ENCODE peak calls at places on chromosome 19, in nine cellular contexts. K is GM12878, W is HL-60, E is A549, O is SK-N-SH, J is K562, A is GM23338, G is HCT116, F is HepG2. Q is an unnamed sample.

GRCh38 chr19:34320277-34320676 is 44.7 kb upstream of the GPI start:
- DNase-seq in K (no peak), W (no peak), E (no peak), O (no peak), J (no peak), A (no peak), G (no peak), F (no peak), Q (no peak)

GRCh38 chr19:44072543-44073401 is 813 bp downstream of the ZNF284 start:
- DNase-seq in K (no peak), W (peak; percentile 8), E (no peak), O (peak; percentile 49), J (no peak), A (peak; percentile 2), G (no peak), F (no peak), Q (no peak)

GRCh38 chr19:53333071-53333465 is 481 bp upstream of the ZNF845 start:
- DNase-seq in K (no peak), W (peak; percentile 11), E (no peak), O (peak; percentile 61), J (no peak), A (peak; percentile 82), G (no peak), F (no peak), Q (no peak)

GRCh38 chr19:53870485-53870844 is 2.8 kb downstream of the MYADM start:
- DNase-seq in K (no peak), W (peak; percentile 92), E (peak; percentile 54), O (no peak), J (peak; percentile 46), A (no peak), G (no peak), F (no peak), Q (no peak)

GRCh38 chr19:3780786-3781304 is 5.3 kb downstream of the MATK start:
- DNase-seq in K (no peak), W (no peak), E (no peak), O (no peak), J (no peak), A (no peak), G (no peak), F (no peak), Q (no peak)

GRCh38 chr19:2613507-2614295 is 88.8 kb downstream of the GNG7 start:
- DNase-seq in K (no peak), W (no peak), E (peak; percentile 41), O (peak; percentile 78), J (peak; percentile 66), A (peak; percentile 83), G (no peak), F (no peak), Q (no peak)

GRCh38 chr19:48458016-48458415 is 2.6 kb downstream of the KCNJ14 start:
- DNase-seq in K (no peak), W (no peak), E (no peak), O (no peak), J (no peak), A (no peak), G (no peak), F (no peak), Q (no peak)

GRCh38 chr19:14081797-14082674 is 3.5 kb downstream of the C19orf67 start:
- DNase-seq in K (no peak), W (no peak), E (no peak), O (no peak), J (no peak), A (no peak), G (no peak), F (no peak), Q (no peak)

GRCh38 chr19:23527797-23528196 is 132.5 kb upstream of the ZNF91 start:
- DNase-seq in K (peak; percentile 27), W (no peak), E (no peak), O (no peak), J (no peak), A (peak; percentile 4), G (no peak), F (no peak), Q (no peak)

GRCh38 chr19:57802269-57802668 is 12.4 kb downstream of the ZNF552 start:
- DNase-seq in K (no peak), W (no peak), E (no peak), O (no peak), J (no peak), A (peak; percentile 55), G (no peak), F (no peak), Q (no peak)

GRCh38 chr19:57803265-57803593 is 11.5 kb downstream of the ZNF552 start:
- DNase-seq in K (no peak), W (no peak), E (no peak), O (no peak), J (no peak), A (peak; percentile 70), G (no peak), F (no peak), Q (no peak)

GRCh38 chr19:57800696-57801095 is 14.0 kb downstream of the ZNF552 start:
- DNase-seq in K (no peak), W (no peak), E (no peak), O (no peak), J (no peak), A (peak; percentile 34), G (no peak), F (no peak), Q (no peak)

GRCh38 chr19:57807541-57807940 is 7.2 kb downstream of the ZNF552 start:
- DNase-seq in K (no peak), W (no peak), E (no peak), O (no peak), J (no peak), A (no peak), G (no peak), F (no peak), Q (no peak)

DNA sequence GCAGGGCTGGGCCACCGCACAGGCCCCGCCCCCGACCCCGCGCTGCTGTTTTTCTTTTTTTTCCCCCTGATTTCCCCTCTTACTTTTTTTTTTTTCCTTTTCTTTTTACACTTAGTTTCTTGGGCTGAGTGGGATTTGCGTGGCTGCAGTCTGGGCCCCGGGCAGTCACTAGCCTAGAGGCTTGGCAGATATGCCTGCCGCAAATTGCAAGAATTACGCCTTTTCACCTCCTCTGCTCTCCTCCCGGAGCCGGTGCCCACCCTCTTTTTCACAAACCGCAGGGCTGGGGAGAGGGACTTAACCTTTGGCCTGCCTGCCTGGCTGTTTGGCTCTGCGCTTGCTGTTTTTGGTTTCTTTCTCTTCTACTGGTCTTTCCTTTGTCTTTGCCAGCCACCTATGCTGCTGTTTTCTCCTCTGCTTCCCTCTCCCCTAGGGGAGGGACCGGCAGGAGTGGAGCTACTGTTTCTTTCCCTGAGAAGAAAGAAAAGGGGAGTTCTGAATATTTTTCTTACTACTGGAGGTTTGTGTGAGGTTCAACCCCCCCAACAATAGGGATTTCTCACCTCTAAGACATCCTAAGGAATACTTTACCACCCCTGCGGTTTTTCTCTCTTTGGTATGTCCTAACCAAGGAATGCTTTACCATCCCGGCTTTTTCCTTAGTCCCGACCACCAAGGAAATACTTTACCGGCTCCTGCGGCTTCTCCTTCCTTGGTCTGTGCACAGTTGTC is 11.0 kb downstream of the ZNF552 start:
- DNase-seq in K (no peak), W (no peak), E (no peak), O (peak; percentile 68), J (no peak), A (peak; percentile 92), G (peak; percentile 12), F (peak; percentile 30), Q (no peak)
- TF ChIP-seq REST in K (no peak), W (no peak), E (no peak), O (no peak), J (no peak), A (no peak), G (no peak), F (no peak), Q (no peak)

GRCh38 chr19:46586294-46586693 is 14.8 kb upstream of the CALM3 start:
- DNase-seq in K (no peak), W (no peak), E (no peak), O (no peak), J (no peak), A (no peak), G (no peak), F (no peak), Q (no peak)
- H3K27ac ChIP-seq in K (no peak overlapping the region), W (no peak overlapping the region), E (no peak overlapping the region), O (no peak overlapping the region), J (no peak overlapping the region), A (no peak overlapping the region), G (no peak overlapping the region), F (no peak overlapping the region), Q (no peak overlapping the region)

DNA sequence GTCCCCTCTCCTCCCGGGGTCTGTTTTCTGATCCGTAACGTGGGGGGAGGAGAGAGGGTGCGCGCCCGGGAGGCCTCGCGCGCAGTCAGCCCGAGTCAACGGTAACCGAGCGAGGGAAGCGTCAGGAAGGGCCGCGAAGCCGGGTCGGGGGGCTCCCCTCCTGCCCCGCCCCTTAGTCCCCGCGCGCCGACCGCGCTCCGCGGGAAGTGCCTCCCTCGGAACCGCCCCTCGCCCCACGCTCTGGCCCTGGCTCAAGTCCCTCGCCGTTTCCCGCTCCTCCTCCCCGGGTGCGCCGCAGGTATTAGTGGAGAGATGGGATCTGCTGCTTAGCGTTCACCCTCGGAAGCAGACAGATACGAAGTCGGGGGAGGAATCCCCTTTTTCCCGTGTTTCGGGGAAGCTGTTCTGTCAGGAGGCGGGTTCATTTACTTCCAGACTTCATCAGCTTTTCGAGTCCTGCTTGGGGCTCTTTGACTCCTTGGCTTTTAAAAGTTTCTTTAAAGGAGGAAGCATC is 770 bp downstream of the HNRNPM start:
- DNase-seq in K (no peak), W (peak; percentile 41), E (no peak), O (peak; percentile 76), J (peak; percentile 55), A (peak; percentile 44), G (no peak), F (no peak), Q (no peak)
- TF ChIP-seq REST in K (no peak), W (no peak), E (no peak), O (no peak), J (no peak), A (no peak), G (no peak), F (no peak), Q (no peak)

GRCh38 chr19:952049-952679 is 26.3 kb downstream of the ARID3A start:
- DNase-seq in K (no peak), W (no peak), E (no peak), O (no peak), J (no peak), A (no peak), G (no peak), F (no peak), Q (no peak)

GRCh38 chr19:954272-954671 is 28.4 kb downstream of the ARID3A start:
- DNase-seq in K (no peak), W (no peak), E (no peak), O (no peak), J (no peak), A (no peak), G (no peak), F (no peak), Q (no peak)

GRCh38 chr19:953501-954271 is 27.9 kb downstream of the ARID3A start:
- DNase-seq in K (no peak), W (no peak), E (no peak), O (no peak), J (no peak), A (peak; percentile 69), G (no peak), F (no peak), Q (no peak)

GRCh38 chr19:954672-955494 is 29.0 kb downstream of the ARID3A start:
- DNase-seq in K (peak; percentile 70), W (no peak), E (no peak), O (no peak), J (peak; percentile 93), A (no peak), G (no peak), F (no peak), Q (no peak)

GRCh38 chr19:952680-953500 is 27.1 kb downstream of the ARID3A start:
- DNase-seq in K (no peak), W (peak; percentile 57), E (no peak), O (no peak), J (peak; percentile 80), A (peak; percentile 58), G (no peak), F (peak; percentile 95), Q (no peak)
- H3K27ac ChIP-seq in K (peak overlapping the region; percentile 95), W (peak overlapping the region; percentile 89), E (peak overlapping the region; percentile 71), O (no peak overlapping the region), J (peak overlapping the region; percentile 96), A (peak overlapping the region; percentile 79), G (peak overlapping the region; percentile 53), F (peak overlapping the region; percentile 99), Q (peak overlapping the region; percentile 23)

Q was measured in Panc1.